ENCODE peak calls at places on chromosomes 2 and 18, in seven cellular contexts. R, O, Q, L, W, K and X are unnamed samples. For H3K4me1, the result is how much of the 10 kb centered on the place peaks cover.

GRCh38 chr2:37005118-37005868 is 39.0 kb upstream of the STRN start:
- DNase-seq in R (no peak), O (no peak), Q (peak), L (peak), W (no peak), K (peak), X (no peak)

GRCh38 chr2:9030882-9031645 is 27.6 kb upstream of the MBOAT2 start:
- DNase-seq in R (no peak), O (no peak), Q (peak), L (no peak), W (no peak), K (no peak), X (no peak)

GRCh38 chr2:180761224-180761623 is 219.2 kb upstream of the UBE2E3 start:
- DNase-seq in R (no peak), O (no peak), Q (peak), L (no peak), W (no peak), K (no peak), X (no peak)

GRCh38 chr2:148930046-148930775 is 55.2 kb downstream of the KIF5C start:
- DNase-seq in R (no peak), O (no peak), Q (no peak), L (peak), W (no peak), K (no peak), X (no peak)

GRCh38 chr2:164831887-164832286 is 9.7 kb downstream of the COBLL1 start:
- DNase-seq in R (no peak), O (no peak), Q (peak), L (no peak), W (no peak), K (no peak), X (no peak)

GRCh38 chr2:149330127-149331022 is at the start of gene LYPD6:
- DNase-seq in R (peak), O (peak), Q (peak), L (peak), W (peak), K (no peak), X (no peak)

GRCh38 chr2:223725494-223725893 is 111.9 kb downstream of the AP1S3 start:
- DNase-seq in R (peak), O (peak), Q (peak), L (peak), W (peak), K (no peak), X (peak)

GRCh38 chr2:88058226-88058625 is 2.6 kb upstream of the KRCC1 start:
- DNase-seq in R (no peak), O (no peak), Q (no peak), L (no peak), W (no peak), K (no peak), X (no peak)

GRCh38 chr2:173415663-173416469 is 61.2 kb downstream of the CDCA7 start:
- DNase-seq in R (no peak), O (no peak), Q (no peak), L (peak), W (no peak), K (no peak), X (no peak)

GRCh38 chr2:10538224-10538894 is 90.2 kb upstream of the ODC1 start:
- DNase-seq in R (no peak), O (peak), Q (no peak), L (no peak), W (no peak), K (no peak), X (no peak)

GRCh38 chr18:13551841-13552733 is 174.3 kb downstream of the FAM210A start:
- DNase-seq in R (no peak), O (no peak), Q (no peak), L (no peak), W (no peak), K (no peak), X (no peak)

GRCh38 chr2:69683170-69683971 is 39.8 kb upstream of the AAK1 start:
- DNase-seq in R (no peak), O (no peak), Q (peak), L (no peak), W (no peak), K (no peak), X (no peak)

GRCh38 chr18:51229328-51229727 is 31.8 kb upstream of the MEX3C start:
- DNase-seq in R (no peak), O (no peak), Q (no peak), L (no peak), W (no peak), K (no peak), X (no peak)

GRCh38 chr18:42828881-42829280 is 286.6 kb downstream of the RIT2 start:
- DNase-seq in R (no peak), O (no peak), Q (no peak), L (no peak), W (no peak), K (no peak), X (no peak)

GRCh38 chr2:48144777-48145176 is 238.5 kb upstream of the FBXO11 start:
- DNase-seq in R (no peak), O (no peak), Q (peak), L (no peak), W (no peak), K (no peak), X (no peak)

GRCh38 chr18:76522104-76522503 is 27.1 kb upstream of the ZNF516 start:
- DNase-seq in R (no peak), O (peak), Q (no peak), L (peak), W (no peak), K (no peak), X (no peak)

GRCh38 chr18:76518073-76518472 is 23.0 kb upstream of the ZNF516 start:
- DNase-seq in R (no peak), O (no peak), Q (peak), L (peak), W (no peak), K (no peak), X (no peak)

GRCh38 chr18:76519156-76519549 is 24.1 kb upstream of the ZNF516 start:
- DNase-seq in R (no peak), O (peak), Q (peak), L (peak), W (no peak), K (no peak), X (no peak)

GRCh38 chr18:76521367-76521766 is 26.3 kb upstream of the ZNF516 start:
- DNase-seq in R (no peak), O (no peak), Q (no peak), L (no peak), W (no peak), K (no peak), X (no peak)

DNA sequence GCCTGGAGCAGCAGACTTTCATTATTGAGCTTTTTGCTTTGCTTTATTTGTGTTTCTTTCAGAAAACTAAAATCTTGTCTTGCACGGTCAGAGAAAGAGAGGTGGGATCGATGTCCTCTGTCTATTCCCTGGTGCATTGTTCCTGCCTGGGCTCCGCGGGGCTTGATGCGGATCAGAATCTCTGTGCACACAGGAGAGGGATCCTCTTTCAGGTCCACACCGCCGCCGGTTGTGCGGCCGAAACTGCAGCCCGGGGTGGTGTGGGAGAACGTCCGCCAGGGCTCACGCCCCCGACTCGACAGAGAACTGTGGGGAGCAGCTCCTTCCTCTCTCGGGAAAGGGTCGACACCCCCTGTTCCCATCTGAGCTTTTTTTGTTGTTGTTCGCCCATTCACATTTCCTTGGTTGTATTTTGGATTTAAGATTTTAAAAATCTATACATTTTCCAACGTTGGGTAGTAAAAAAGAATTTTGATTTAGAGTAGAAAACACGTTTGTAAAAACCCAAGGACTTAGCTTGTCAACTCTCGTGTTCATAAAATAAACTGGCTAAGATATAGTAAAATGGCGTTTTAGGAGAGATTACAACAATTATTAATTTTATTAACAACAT is 23.6 kb upstream of the ZNF516 start:
- DNase-seq in R (peak), O (peak), Q (peak), L (peak), W (peak), K (no peak), X (no peak)
- TF ChIP-seq CTCF in R (no peak), O (no peak), Q (no peak), L (peak), W (no peak), K (no peak), X (no peak)

GRCh38 chr2:126658316-126658909 is 2.5 kb downstream of the GYPC start:
- DNase-seq in R (no peak), O (no peak), Q (no peak), L (no peak), W (no peak), K (peak), X (no peak)
- H3K4me3 ChIP-seq in R (no peak), O (peak), Q (no peak), L (no peak), W (peak), K (peak), X (peak)

GRCh38 chr2:63849381-63850203 is 7.9 kb downstream of the UGP2 start:
- DNase-seq in R (no peak), O (no peak), Q (no peak), L (peak), W (no peak), K (no peak), X (no peak)

GRCh38 chr2:63850204-63850571 is 8.5 kb downstream of the UGP2 start:
- DNase-seq in R (no peak), O (no peak), Q (no peak), L (no peak), W (no peak), K (no peak), X (no peak)

GRCh38 chr2:63853527-63854310 is 12.0 kb downstream of the UGP2 start:
- DNase-seq in R (no peak), O (no peak), Q (no peak), L (no peak), W (no peak), K (no peak), X (no peak)

GRCh38 chr2:63851912-63852311 is 10.2 kb downstream of the UGP2 start:
- DNase-seq in R (no peak), O (no peak), Q (no peak), L (no peak), W (no peak), K (no peak), X (no peak)

GRCh38 chr2:63850650-63851049 is 9.0 kb downstream of the UGP2 start:
- DNase-seq in R (no peak), O (no peak), Q (no peak), L (no peak), W (no peak), K (no peak), X (no peak)
- H3K4me1 ChIP-seq in R (half or more), O (under half), Q (under half), L (half or more), W (half or more), K (under half), X (half or more)

DNA sequence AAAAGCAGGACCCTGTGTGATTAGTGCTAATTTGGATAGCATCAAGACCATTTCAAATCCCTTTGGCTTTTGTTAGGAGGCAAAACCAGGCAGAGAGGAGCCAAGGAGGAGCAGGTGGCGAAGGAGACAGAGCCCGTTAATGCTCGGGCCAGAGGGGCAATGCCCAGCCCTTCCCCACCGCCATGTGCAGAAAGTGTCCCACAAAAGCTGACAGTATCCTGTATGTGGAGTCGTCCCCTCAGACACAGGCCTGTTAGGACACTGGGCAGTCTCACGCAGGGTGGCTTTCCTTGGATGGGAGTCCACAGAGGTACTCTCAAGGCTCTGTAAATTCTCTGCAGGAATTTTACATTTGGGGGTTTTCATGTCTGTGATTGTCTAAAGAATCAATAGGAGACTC is 44.8 kb upstream of the TFCP2L1 start:
- DNase-seq in R (no peak), O (no peak), Q (no peak), L (no peak), W (no peak), K (no peak), X (no peak)
- TF ChIP-seq CTCF in R (no peak), O (no peak), Q (no peak), L (no peak), W (no peak), K (no peak), X (no peak)

GRCh38 chr2:218959141-218959731 is at the start of gene CDK5R2:
- DNase-seq in R (peak), O (peak), Q (peak), L (peak), W (peak), K (peak), X (no peak)
- H3K4me3 ChIP-seq in R (peak), O (no peak), Q (no peak), L (peak), W (peak), K (peak), X (peak)